ENCODE peak calls at places on chromosomes 2 and 18, in nine cellular contexts. X, V, M, H, S, K, A, O and W are unnamed samples. For H3K4me1, the result is how much of the 10 kb centered on the place peaks cover.

GRCh38 chr2:189014426-189015138 is 40.4 kb downstream of the COL3A1 start:
- DNase-seq in X (no peak), K (peak), A (no peak), S (peak), M (no peak), H (no peak), V (no peak), O (no peak), W (no peak)

GRCh38 chr2:11936761-11937160 is 190.3 kb downstream of the LPIN1 start:
- DNase-seq in S (no peak), X (no peak), H (no peak), K (no peak), M (no peak), A (no peak), V (no peak), O (no peak), W (no peak)

GRCh38 chr18:51107594-51108305 is 77.7 kb downstream of the SMAD4 start:
- DNase-seq in S (peak), M (no peak), K (peak), O (no peak), V (peak), A (no peak), H (no peak), X (no peak), W (no peak)

GRCh38 chr2:197944416-197944815 is 140.0 kb downstream of the PLCL1 start:
- DNase-seq in H (no peak), A (no peak), S (no peak), K (no peak), O (no peak), V (no peak), X (no peak), M (no peak), W (no peak)

GRCh38 chr2:240775911-240776310 is 44.1 kb downstream of the KIF1A start:
- DNase-seq in S (no peak), A (no peak), H (no peak), M (no peak), K (no peak), O (no peak), X (no peak), V (no peak), W (no peak)

GRCh38 chr2:8382485-8382884 is 299.4 kb upstream of the ID2 start:
- DNase-seq in O (no peak), X (no peak), S (no peak), M (no peak), A (no peak), H (no peak), K (no peak), V (no peak), W (no peak)

GRCh38 chr2:217695033-217695520 is 307.7 kb downstream of the TNS1 start:
- DNase-seq in V (no peak), K (no peak), X (no peak), M (no peak), H (no peak), S (peak), O (no peak), A (no peak), W (peak)

GRCh38 chr18:37502036-37502435 is 63.6 kb downstream of the CELF4 start:
- DNase-seq in M (no peak), V (no peak), A (no peak), K (no peak), O (no peak), H (no peak), X (no peak), S (no peak), W (no peak)

GRCh38 chr2:38317725-38318124 is 59.3 kb downstream of the ATL2 start:
- DNase-seq in A (no peak), O (no peak), X (no peak), H (no peak), K (no peak), M (no peak), V (no peak), S (no peak), W (no peak)

DNA sequence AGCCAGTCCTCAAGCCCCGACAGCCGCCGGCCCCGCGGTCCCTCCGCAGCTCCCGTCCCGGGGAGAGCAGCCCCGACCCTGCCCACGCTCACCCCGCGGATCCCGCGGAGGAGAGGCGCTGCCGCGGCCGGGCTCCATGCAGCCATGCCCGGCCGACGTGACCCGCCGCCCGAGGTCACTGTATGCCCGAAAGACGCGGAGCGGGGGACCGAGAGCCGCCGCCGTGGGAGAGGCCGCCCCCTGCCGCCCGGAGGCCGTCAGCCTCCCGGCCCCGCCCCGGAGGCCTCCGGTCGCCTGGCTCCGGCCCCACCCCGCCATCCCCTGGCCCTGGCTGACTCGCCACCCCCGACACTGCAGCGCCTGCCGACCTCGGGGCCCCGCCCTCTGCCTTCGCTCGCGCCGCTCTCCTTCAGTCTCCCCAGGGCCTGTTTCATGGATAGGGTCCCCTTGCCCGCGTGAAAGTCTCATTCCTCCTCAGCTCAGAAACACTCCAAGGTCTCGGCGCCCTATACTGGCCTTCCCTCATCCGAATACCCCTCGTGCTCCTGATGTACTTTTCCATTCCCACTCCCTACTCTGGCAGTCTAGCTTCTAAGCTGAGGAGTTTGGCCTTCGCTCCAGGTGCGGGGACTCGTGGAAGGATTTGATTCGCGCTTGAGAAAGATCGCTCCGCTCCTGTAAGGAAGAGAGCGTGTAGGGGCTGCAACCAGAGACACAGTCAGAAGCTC is at the start of gene BOLA3:
- DNase-seq in A (peak), H (peak), O (peak), S (peak), M (peak), X (peak), V (peak), K (peak), W (peak)
- TF ChIP-seq POLR2A in A (no peak), H (no peak), O (peak), S (peak), M (no peak), X (no peak), V (peak), K (peak), W (no peak)

GRCh38 chr18:47888156-47888555 is 42.3 kb downstream of the SMAD2 start:
- DNase-seq in A (no peak), K (no peak), M (no peak), V (no peak), H (no peak), O (no peak), S (no peak), X (no peak), W (no peak)

GRCh38 chr18:47898055-47898454 is 32.4 kb downstream of the SMAD2 start:
- DNase-seq in A (no peak), V (no peak), X (no peak), S (no peak), O (no peak), K (peak), M (no peak), H (no peak), W (no peak)

GRCh38 chr18:47895565-47896250 is 34.8 kb downstream of the SMAD2 start:
- DNase-seq in K (no peak), X (no peak), S (no peak), M (no peak), H (no peak), A (no peak), V (no peak), O (no peak), W (no peak)

GRCh38 chr18:47893939-47894699 is 36.3 kb downstream of the SMAD2 start:
- DNase-seq in A (no peak), K (peak), O (no peak), X (no peak), V (no peak), H (no peak), S (peak), M (no peak), W (no peak)

GRCh38 chr18:47893047-47893446 is 37.4 kb downstream of the SMAD2 start:
- DNase-seq in V (no peak), S (no peak), M (no peak), K (no peak), H (no peak), A (no peak), O (no peak), X (no peak), W (no peak)
- H3K4me1 ChIP-seq in V (half or more), S (under half), M (under half), K (under half), H (under half), A (under half), O (under half), X (under half), W (under half)

GRCh38 chr2:232655392-232655791 is 22.0 kb downstream of the EFHD1 start:
- DNase-seq in S (no peak), O (no peak), A (no peak), X (no peak), H (no peak), V (no peak), M (peak), K (no peak), W (peak)
- H3K27ac ChIP-seq in S (no peak), O (no peak), A (no peak), X (no peak), H (no peak), V (no peak), M (no peak), K (no peak), W (peak)

DNA sequence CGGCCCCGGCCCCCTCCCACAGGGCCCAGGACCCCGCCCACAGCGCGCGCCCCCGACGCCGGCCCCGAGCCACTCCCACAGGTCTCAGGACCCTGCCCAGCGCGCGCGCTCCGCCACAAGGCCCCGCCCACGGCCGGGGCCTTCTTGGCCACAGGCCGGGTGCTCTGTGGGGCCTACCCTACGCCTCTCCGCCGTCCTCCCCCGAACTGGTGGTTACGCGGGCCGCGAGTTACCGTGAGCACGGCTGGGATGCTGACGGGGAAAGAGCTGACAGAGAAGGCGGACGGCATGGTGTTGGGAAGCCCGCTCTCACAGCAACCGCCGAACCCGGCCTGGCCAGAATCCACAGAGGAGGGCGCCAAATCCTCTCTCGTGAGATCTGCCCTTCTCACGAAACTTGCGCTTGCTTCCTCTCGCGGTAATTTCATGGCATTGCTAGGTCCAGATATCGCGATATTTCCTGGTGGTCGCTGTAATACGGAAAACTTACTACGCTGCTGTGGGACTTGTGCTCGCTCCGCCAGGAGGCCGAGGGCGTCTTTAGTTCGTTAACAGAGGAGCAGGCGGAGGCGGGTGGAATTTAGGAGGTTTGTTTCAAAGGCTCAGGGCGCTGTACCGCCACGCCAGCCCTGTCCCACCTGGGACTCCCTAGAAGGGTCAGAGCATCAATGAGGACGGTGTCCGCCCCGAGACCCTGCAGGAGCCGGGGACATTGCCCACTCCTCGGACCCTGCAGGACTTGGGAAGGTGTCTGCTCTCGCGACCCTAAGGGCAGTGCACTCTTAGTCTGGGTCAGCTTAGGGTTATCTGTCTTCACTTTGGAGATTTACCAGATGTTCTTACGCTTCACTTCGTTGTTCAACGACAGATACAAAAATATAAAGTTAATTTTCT is at the start of gene TMEM18:
- DNase-seq in V (peak), K (peak), X (peak), H (peak), S (peak), A (peak), O (peak), M (peak), W (peak)
- TF ChIP-seq POLR2A in V (peak), K (peak), X (peak), H (no peak), S (peak), A (peak), O (peak), M (no peak), W (peak)

GRCh38 chr2:169095631-169096105 is 26.3 kb downstream of the DHRS9 start:
- DNase-seq in K (no peak), H (no peak), M (no peak), V (peak), A (no peak), X (no peak), S (peak), O (peak), W (no peak)
- H3K4me1 ChIP-seq in K (under half), H (under half), M (under half), V (under half), A (under half), X (under half), S (under half), O (under half), W (under half)

DNA sequence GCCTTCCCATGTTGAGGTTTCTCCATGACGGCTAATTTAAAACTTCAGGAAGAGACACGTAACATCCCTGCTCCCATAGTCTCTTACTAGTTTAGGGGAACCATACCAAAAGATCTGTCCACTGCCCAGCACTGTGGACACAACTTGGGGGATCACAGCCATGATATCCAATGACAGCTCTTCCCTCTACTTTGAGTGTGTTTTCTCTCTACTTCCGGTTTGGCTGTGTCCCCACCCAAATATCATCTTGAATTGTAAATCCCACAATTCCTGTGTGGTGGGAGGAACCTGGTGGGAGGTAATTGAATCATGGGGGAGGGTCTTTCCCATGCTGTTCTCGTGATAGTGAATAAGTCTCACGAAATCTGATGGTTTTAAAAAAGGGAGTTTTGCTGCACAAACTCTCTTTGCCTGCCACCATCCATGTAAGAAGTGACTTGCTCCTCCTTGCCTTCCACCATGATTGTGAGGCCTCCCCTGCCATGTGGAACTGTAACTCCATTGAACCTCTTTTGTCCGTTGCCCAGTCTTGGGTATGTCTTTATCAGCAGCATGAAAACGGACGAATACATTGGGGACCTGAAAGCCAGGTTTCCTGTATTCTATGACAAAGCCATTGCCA is 1.6 kb upstream of the MGAT4A start:
- DNase-seq in O (no peak), M (no peak), H (no peak), V (no peak), X (no peak), S (no peak), A (no peak), K (peak), W (no peak)
- H3K27ac ChIP-seq in O (no peak), M (peak), H (peak), V (no peak), X (peak), S (no peak), A (peak), K (no peak), W (peak)